ENCODE peak calls at places on chromosomes 11 and 22, in nine cellular contexts. G is breast epithelium; O is kidney glomerular epithelial cell; M is left ventricle myocardium superior; I is KBM-7; F is midbrain; P is activated CD8-positive, alpha-beta memory T cell treated with anti-CD3 and anti-CD28 coated beads for 1 hour; Z is Ammon's horn; W is EH. K is an unnamed sample.

GRCh38 chr11:68872216-68873003 is 30.7 kb upstream of the CPT1A start:
- DNase-seq in G (no peak), O (no peak), M (no peak), I (no peak), F (no peak), P (no peak), Z (no peak), W (peak; percentile 91), K (no peak)

GRCh38 chr11:68269414-68270081 is 2.2 kb downstream of the C11orf24 start:
- DNase-seq in G (no peak), O (peak; percentile 85), M (peak; percentile 31), I (no peak), F (no peak), P (no peak), Z (no peak), W (peak; percentile 94), K (no peak)

GRCh38 chr22:43308451-43309235 is 34.5 kb downstream of the SCUBE1 start:
- DNase-seq in G (no peak), O (no peak), M (peak; percentile 51), I (no peak), F (no peak), P (no peak), Z (no peak), W (no peak), K (no peak)

GRCh38 chr11:90847268-90847886 is 624.5 kb upstream of the CHORDC1 start:
- DNase-seq in G (no peak), O (no peak), M (no peak), I (no peak), F (no peak), P (no peak), Z (no peak), W (no peak), K (no peak)

GRCh38 chr22:20569059-20570058 is 61.9 kb downstream of the MED15 start:
- DNase-seq in G (peak; percentile 91), O (peak; percentile 84), M (peak; percentile 78), I (no peak), F (no peak), P (peak; percentile 79), Z (peak; percentile 55), W (peak; percentile 99), K (peak; percentile 92)

GRCh38 chr11:69278091-69278867 is 15.7 kb upstream of the MYEOV start:
- DNase-seq in G (no peak), O (no peak), M (peak; percentile 27), I (no peak), F (no peak), P (no peak), Z (no peak), W (no peak), K (no peak)

GRCh38 chr11:106156290-106156937 is 79.0 kb downstream of the AASDHPPT start:
- DNase-seq in G (no peak), O (peak; percentile 59), M (no peak), I (peak; percentile 22), F (peak; percentile 16), P (no peak), Z (peak; percentile 61), W (peak; percentile 64), K (no peak)

GRCh38 chr11:72141066-72141465 is 5.5 kb downstream of the FOLR3 start:
- DNase-seq in G (no peak), O (peak; percentile 55), M (no peak), I (peak; percentile 12), F (no peak), P (no peak), Z (no peak), W (peak; percentile 97), K (peak; percentile 33)

GRCh38 chr11:130001491-130002351 is 914 bp downstream of the PRDM10 start:
- DNase-seq in G (peak; percentile 21), O (no peak), M (no peak), I (peak; percentile 56), F (peak; percentile 17), P (no peak), Z (peak; percentile 29), W (peak; percentile 35), K (no peak)

GRCh38 chr11:34468209-34468841 is 29.6 kb downstream of the CAT start:
- DNase-seq in G (no peak), O (peak; percentile 23), M (no peak), I (peak; percentile 83), F (no peak), P (no peak), Z (no peak), W (peak; percentile 30), K (peak; percentile 6)

K was measured in epithelial cell of proximal tubule.